ENCODE peak calls at places on chromosomes 6 and 20, in seven cellular contexts. One of them, this sample, is unnamed.

GRCh38 chr6:11309947-11310665 is 77.6 kb upstream of the NEDD9 start:
- DNase-seq in HepG2: no peak
- DNase-seq in iPS DF 6.9: peak
- DNase-seq in SJSA1: no peak
- DNase-seq in coronary artery: no peak
- DNase-seq in mesenchymal stem cell: no peak
- DNase-seq in adrenal gland: no peak
- DNase-seq in this sample: no peak

GRCh38 chr6:108383967-108384366 is 89.1 kb downstream of the AFG1L start:
- DNase-seq in HepG2: no peak
- DNase-seq in iPS DF 6.9: no peak
- DNase-seq in SJSA1: no peak
- DNase-seq in coronary artery: no peak
- DNase-seq in mesenchymal stem cell: no peak
- DNase-seq in adrenal gland: no peak
- DNase-seq in this sample: no peak

GRCh38 chr6:158026901-158027589 is 45.4 kb downstream of the SYNJ2 start:
- DNase-seq in HepG2: no peak
- DNase-seq in iPS DF 6.9: no peak
- DNase-seq in SJSA1: no peak
- DNase-seq in coronary artery: no peak
- DNase-seq in mesenchymal stem cell: no peak
- DNase-seq in adrenal gland: no peak
- DNase-seq in this sample: no peak

GRCh38 chr20:20802328-20802727 is 89.9 kb upstream of the RALGAPA2 start:
- DNase-seq in HepG2: no peak
- DNase-seq in iPS DF 6.9: no peak
- DNase-seq in SJSA1: no peak
- DNase-seq in coronary artery: no peak
- DNase-seq in mesenchymal stem cell: no peak
- DNase-seq in adrenal gland: no peak
- DNase-seq in this sample: no peak

GRCh38 chr6:114367315-114367961 is 24.6 kb upstream of the HS3ST5 start:
- DNase-seq in HepG2: no peak
- DNase-seq in iPS DF 6.9: no peak
- DNase-seq in SJSA1: no peak
- DNase-seq in coronary artery: no peak
- DNase-seq in mesenchymal stem cell: no peak
- DNase-seq in adrenal gland: no peak
- DNase-seq in this sample: no peak

GRCh38 chr20:51272392-51272791 is 249.5 kb upstream of the KCNG1 start:
- DNase-seq in HepG2: no peak
- DNase-seq in iPS DF 6.9: no peak
- DNase-seq in SJSA1: no peak
- DNase-seq in coronary artery: no peak
- DNase-seq in mesenchymal stem cell: peak
- DNase-seq in adrenal gland: no peak
- DNase-seq in this sample: peak

GRCh38 chr6:1855890-1856289 is 246.2 kb downstream of the FOXC1 start:
- DNase-seq in HepG2: no peak
- DNase-seq in iPS DF 6.9: no peak
- DNase-seq in SJSA1: no peak
- DNase-seq in coronary artery: no peak
- DNase-seq in mesenchymal stem cell: no peak
- DNase-seq in adrenal gland: no peak
- DNase-seq in this sample: no peak

GRCh38 chr6:3297909-3298308 is 39.2 kb downstream of the PSMG4 start:
- DNase-seq in HepG2: no peak
- DNase-seq in iPS DF 6.9: no peak
- DNase-seq in SJSA1: no peak
- DNase-seq in coronary artery: no peak
- DNase-seq in mesenchymal stem cell: no peak
- DNase-seq in adrenal gland: no peak
- DNase-seq in this sample: no peak

GRCh38 chr6:166958926-166959861 is 2.8 kb upstream of the RNASET2 start:
- DNase-seq in HepG2: peak
- DNase-seq in iPS DF 6.9: no peak
- DNase-seq in SJSA1: no peak
- DNase-seq in coronary artery: no peak
- DNase-seq in mesenchymal stem cell: peak
- DNase-seq in adrenal gland: peak
- DNase-seq in this sample: no peak

GRCh38 chr6:87945966-87946365 is 101.7 kb upstream of the SPACA1 start:
- DNase-seq in HepG2: no peak
- DNase-seq in iPS DF 6.9: no peak
- DNase-seq in SJSA1: no peak
- DNase-seq in coronary artery: no peak
- DNase-seq in mesenchymal stem cell: no peak
- DNase-seq in adrenal gland: no peak
- DNase-seq in this sample: no peak

GRCh38 chr6:15881150-15881549 is 218.3 kb upstream of the DTNBP1 start:
- DNase-seq in HepG2: no peak
- DNase-seq in iPS DF 6.9: no peak
- DNase-seq in SJSA1: no peak
- DNase-seq in coronary artery: no peak
- DNase-seq in mesenchymal stem cell: no peak
- DNase-seq in adrenal gland: peak
- DNase-seq in this sample: no peak

GRCh38 chr6:22025468-22026159 is 271.2 kb downstream of the PRL start:
- DNase-seq in HepG2: no peak
- DNase-seq in iPS DF 6.9: peak
- DNase-seq in SJSA1: peak
- DNase-seq in coronary artery: no peak
- DNase-seq in mesenchymal stem cell: peak
- DNase-seq in adrenal gland: peak
- DNase-seq in this sample: peak

GRCh38 chr6:3266170-3266569 is 7.4 kb downstream of the PSMG4 start:
- DNase-seq in HepG2: no peak
- DNase-seq in iPS DF 6.9: no peak
- DNase-seq in SJSA1: no peak
- DNase-seq in coronary artery: no peak
- DNase-seq in mesenchymal stem cell: no peak
- DNase-seq in adrenal gland: no peak
- DNase-seq in this sample: no peak

GRCh38 chr20:19974621-19975435 is 42.3 kb upstream of the NAA20 start:
- DNase-seq in HepG2: no peak
- DNase-seq in iPS DF 6.9: no peak
- DNase-seq in SJSA1: peak
- DNase-seq in coronary artery: peak
- DNase-seq in mesenchymal stem cell: peak
- DNase-seq in adrenal gland: peak
- DNase-seq in this sample: peak

GRCh38 chr20:59731371-59731770 is 127.0 kb downstream of the PHACTR3 start:
- DNase-seq in HepG2: no peak
- DNase-seq in iPS DF 6.9: no peak
- DNase-seq in SJSA1: no peak
- DNase-seq in coronary artery: no peak
- DNase-seq in mesenchymal stem cell: no peak
- DNase-seq in adrenal gland: no peak
- DNase-seq in this sample: no peak

GRCh38 chr20:51326241-51326819 is 216.2 kb downstream of the NFATC2 start:
- DNase-seq in HepG2: peak
- DNase-seq in iPS DF 6.9: no peak
- DNase-seq in SJSA1: no peak
- DNase-seq in coronary artery: no peak
- DNase-seq in mesenchymal stem cell: peak
- DNase-seq in adrenal gland: peak
- DNase-seq in this sample: peak

GRCh38 chr6:2545351-2545750 is 205.4 kb downstream of the MYLK4 start:
- DNase-seq in HepG2: no peak
- DNase-seq in iPS DF 6.9: no peak
- DNase-seq in SJSA1: no peak
- DNase-seq in coronary artery: no peak
- DNase-seq in mesenchymal stem cell: no peak
- DNase-seq in adrenal gland: no peak
- DNase-seq in this sample: no peak

GRCh38 chr6:29702519-29703103 is 20.6 kb upstream of the HLA-F start:
- DNase-seq in HepG2: peak
- DNase-seq in iPS DF 6.9: peak
- DNase-seq in SJSA1: peak
- DNase-seq in coronary artery: no peak
- DNase-seq in mesenchymal stem cell: peak
- DNase-seq in adrenal gland: no peak
- DNase-seq in this sample: peak

GRCh38 chr6:151806757-151807512 is 547 bp upstream of the ESR1 start:
- DNase-seq in HepG2: no peak
- DNase-seq in iPS DF 6.9: no peak
- DNase-seq in SJSA1: no peak
- DNase-seq in coronary artery: no peak
- DNase-seq in mesenchymal stem cell: no peak
- DNase-seq in adrenal gland: no peak
- DNase-seq in this sample: peak

GRCh38 chr6:46090115-46091079 is 39.4 kb upstream of the ENPP4 start:
- DNase-seq in HepG2: peak
- DNase-seq in iPS DF 6.9: no peak
- DNase-seq in SJSA1: peak
- DNase-seq in coronary artery: no peak
- DNase-seq in mesenchymal stem cell: peak
- DNase-seq in adrenal gland: peak
- DNase-seq in this sample: peak

GRCh38 chr6:126672654-126673053 is 332.7 kb downstream of the CENPW start:
- DNase-seq in HepG2: no peak
- DNase-seq in iPS DF 6.9: no peak
- DNase-seq in SJSA1: no peak
- DNase-seq in coronary artery: no peak
- DNase-seq in mesenchymal stem cell: no peak
- DNase-seq in adrenal gland: no peak
- DNase-seq in this sample: peak
- H3K4me3 ChIP-seq in HepG2: no peak
- H3K4me3 ChIP-seq in iPS DF 6.9: no peak
- H3K4me3 ChIP-seq in SJSA1: no peak
- H3K4me3 ChIP-seq in coronary artery: no peak
- H3K4me3 ChIP-seq in mesenchymal stem cell: no peak
- H3K4me3 ChIP-seq in adrenal gland: no peak
- H3K4me3 ChIP-seq in this sample: no peak

DNA sequence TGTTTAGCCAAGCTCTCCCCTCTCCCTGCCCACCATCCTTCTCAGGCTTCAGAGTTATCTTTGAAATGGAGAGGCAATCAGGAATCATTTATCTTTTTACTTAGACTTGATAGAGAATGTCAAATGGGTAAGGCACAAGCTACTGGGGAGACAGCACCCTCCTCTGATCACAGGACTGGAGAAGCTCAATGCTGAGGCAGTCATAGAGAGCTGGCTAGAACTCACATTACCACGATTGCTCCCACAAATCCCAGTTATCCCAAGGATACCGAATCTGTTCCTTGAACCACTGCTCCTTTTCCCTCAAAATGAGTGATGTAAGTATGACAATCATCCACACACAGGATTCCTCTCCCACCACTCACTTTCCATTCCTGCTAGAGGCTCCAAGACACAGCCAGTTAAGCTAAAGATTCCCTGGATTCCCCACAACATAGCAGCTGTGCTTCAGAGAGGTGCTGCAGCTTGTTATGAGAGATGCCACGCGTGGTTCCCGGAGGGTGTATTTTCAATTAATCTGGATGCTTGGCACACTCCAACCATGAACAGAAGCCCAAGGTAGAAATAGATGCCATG is 96.2 kb upstream of the VGLL2 start:
- DNase-seq in HepG2: no peak
- DNase-seq in iPS DF 6.9: no peak
- DNase-seq in SJSA1: peak
- DNase-seq in coronary artery: no peak
- DNase-seq in mesenchymal stem cell: peak
- DNase-seq in adrenal gland: no peak
- DNase-seq in this sample: no peak
- H3K4me3 ChIP-seq in HepG2: no peak
- H3K4me3 ChIP-seq in iPS DF 6.9: no peak
- H3K4me3 ChIP-seq in SJSA1: no peak
- H3K4me3 ChIP-seq in coronary artery: no peak
- H3K4me3 ChIP-seq in mesenchymal stem cell: no peak
- H3K4me3 ChIP-seq in adrenal gland: no peak
- H3K4me3 ChIP-seq in this sample: no peak

GRCh38 chr20:32485126-32485769 is 99.9 kb downstream of the NOL4L start:
- DNase-seq in HepG2: peak
- DNase-seq in iPS DF 6.9: no peak
- DNase-seq in SJSA1: peak
- DNase-seq in coronary artery: no peak
- DNase-seq in mesenchymal stem cell: peak
- DNase-seq in adrenal gland: peak
- DNase-seq in this sample: peak
- H3K4me3 ChIP-seq in HepG2: peak
- H3K4me3 ChIP-seq in iPS DF 6.9: peak
- H3K4me3 ChIP-seq in SJSA1: peak
- H3K4me3 ChIP-seq in coronary artery: peak
- H3K4me3 ChIP-seq in mesenchymal stem cell: no peak
- H3K4me3 ChIP-seq in adrenal gland: peak
- H3K4me3 ChIP-seq in this sample: peak

GRCh38 chr6:53199156-53199555 is 50.5 kb upstream of the GCM1 start:
- DNase-seq in HepG2: no peak
- DNase-seq in iPS DF 6.9: no peak
- DNase-seq in SJSA1: no peak
- DNase-seq in coronary artery: no peak
- DNase-seq in mesenchymal stem cell: no peak
- DNase-seq in adrenal gland: no peak
- DNase-seq in this sample: no peak
- H3K4me3 ChIP-seq in HepG2: no peak
- H3K4me3 ChIP-seq in iPS DF 6.9: no peak
- H3K4me3 ChIP-seq in SJSA1: no peak
- H3K4me3 ChIP-seq in coronary artery: no peak
- H3K4me3 ChIP-seq in mesenchymal stem cell: no peak
- H3K4me3 ChIP-seq in adrenal gland: no peak
- H3K4me3 ChIP-seq in this sample: no peak

DNA sequence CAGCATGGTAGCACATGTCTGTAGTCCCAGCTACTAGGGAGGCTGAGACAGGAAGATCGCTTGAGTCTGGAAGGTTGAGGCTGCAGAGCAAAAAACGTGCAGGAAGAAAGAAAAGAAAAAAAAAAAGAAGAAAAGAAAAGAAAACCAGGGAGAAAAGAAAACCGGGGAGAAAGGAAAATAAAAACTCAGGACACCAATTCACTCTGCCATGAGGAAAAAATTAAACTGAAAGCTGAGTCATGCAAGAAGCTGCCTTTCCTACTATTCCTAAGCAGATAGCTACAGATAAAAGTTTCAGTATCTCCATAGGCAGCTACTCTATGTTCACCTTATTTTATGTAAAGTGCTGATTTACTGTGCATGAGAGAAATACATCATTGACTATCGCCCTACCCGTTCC is 10.5 kb downstream of the PTGIS start:
- DNase-seq in HepG2: no peak
- DNase-seq in iPS DF 6.9: no peak
- DNase-seq in SJSA1: no peak
- DNase-seq in coronary artery: peak
- DNase-seq in mesenchymal stem cell: no peak
- DNase-seq in adrenal gland: no peak
- DNase-seq in this sample: no peak
- H3K4me3 ChIP-seq in HepG2: no peak
- H3K4me3 ChIP-seq in iPS DF 6.9: no peak
- H3K4me3 ChIP-seq in SJSA1: no peak
- H3K4me3 ChIP-seq in coronary artery: peak
- H3K4me3 ChIP-seq in mesenchymal stem cell: no peak
- H3K4me3 ChIP-seq in adrenal gland: no peak
- H3K4me3 ChIP-seq in this sample: no peak